ENCODE peak calls at places on chromosome 10, in eight cellular contexts. Q is cardiac fibroblast; L is PC-9; P is activated CD8-positive, alpha-beta T cell treated with anti-CD3 and anti-CD28 coated beads, Interleukin-2, amount 10 ng/mL, durations not matched to agents 7 days and 5 days; D is epithelial cell of prostate; F is ACHN; I is activated T-cell treated with anti-CD3 and anti-CD28 coated beads for 1 hour; J is EH. G is an unnamed sample.

GRCh38 chr10:14659626-14660196 is 115.0 kb downstream of the FAM107B start:
- DNase-seq in Q (no peak), L (no peak), P (peak), F (no peak), D (no peak), I (peak), J (peak), G (no peak)

GRCh38 chr10:70982443-70982842 is 94.1 kb upstream of the PCBD1 start:
- DNase-seq in I (no peak), P (peak), L (no peak), D (no peak), F (no peak), Q (no peak), J (peak), G (no peak)

GRCh38 chr10:105102977-105103376 is 461.9 kb downstream of the SORCS3 start:
- DNase-seq in P (no peak), D (no peak), L (no peak), Q (no peak), F (no peak), I (no peak), J (no peak), G (no peak)

GRCh38 chr10:21180604-21181003 is 283.5 kb upstream of the NEBL start:
- DNase-seq in J (no peak), L (no peak), D (no peak), P (no peak), F (no peak), Q (no peak), I (no peak), G (no peak)

GRCh38 chr10:24097771-24098207 is 111.1 kb upstream of the KIAA1217 start:
- DNase-seq in F (no peak), I (no peak), D (no peak), Q (no peak), J (no peak), L (no peak), P (no peak), G (no peak)

GRCh38 chr10:86828145-86828544 is 71.7 kb downstream of the BMPR1A start:
- DNase-seq in D (no peak), J (no peak), Q (no peak), F (no peak), P (no peak), L (no peak), I (no peak), G (no peak)

GRCh38 chr10:112955736-112956421 is 5.8 kb downstream of the TCF7L2 start:
- DNase-seq in D (no peak), F (peak), Q (peak), J (peak), P (no peak), I (no peak), L (no peak), G (no peak)

GRCh38 chr10:74947781-74948401 is 121.5 kb downstream of the KAT6B start:
- DNase-seq in L (no peak), I (no peak), D (no peak), P (no peak), F (no peak), J (peak), Q (no peak), G (no peak)

GRCh38 chr10:15144788-15145187 is 23.7 kb downstream of the NMT2 start:
- DNase-seq in F (no peak), D (no peak), Q (peak), P (no peak), I (no peak), L (no peak), J (peak), G (no peak)

GRCh38 chr10:86048571-86048970 is 318.0 kb downstream of the GRID1 start:
- DNase-seq in Q (no peak), I (no peak), J (no peak), F (no peak), P (no peak), L (no peak), D (no peak), G (no peak)

GRCh38 chr10:30467939-30468338 is 34.0 kb downstream of the MAP3K8 start:
- DNase-seq in F (no peak), L (no peak), J (no peak), I (no peak), Q (no peak), P (no peak), D (no peak), G (no peak)

GRCh38 chr10:69499726-69500689 is 48.7 kb downstream of the TSPAN15 start:
- DNase-seq in F (no peak), I (no peak), Q (no peak), L (no peak), J (no peak), D (no peak), P (no peak), G (no peak)

GRCh38 chr10:93542358-93542791 is 24.1 kb upstream of the FFAR4 start:
- DNase-seq in F (no peak), D (no peak), Q (peak), L (no peak), I (no peak), J (peak), P (no peak), G (peak)

GRCh38 chr10:73886085-73886529 is 11.8 kb upstream of the CAMK2G start:
- DNase-seq in J (peak), L (peak), I (peak), D (no peak), P (peak), Q (peak), F (peak), G (peak)

GRCh38 chr10:77702166-77702565 is 64.6 kb upstream of the KCNMA1 start:
- DNase-seq in J (peak), L (no peak), D (peak), I (no peak), F (peak), P (no peak), Q (peak), G (peak)

GRCh38 chr10:45624724-45625123 is 47.8 kb downstream of the ZFAND4 start:
- DNase-seq in J (no peak), D (no peak), I (no peak), Q (no peak), P (no peak), L (no peak), F (no peak), G (no peak)

GRCh38 chr10:124211921-124212320 is 118.5 kb upstream of the CHST15 start:
- DNase-seq in L (no peak), I (no peak), P (no peak), Q (peak), J (peak), D (peak), F (no peak), G (no peak)

GRCh38 chr10:5645944-5646617 is 20.3 kb downstream of the ASB13 start:
- DNase-seq in P (no peak), L (no peak), F (no peak), J (no peak), I (no peak), D (no peak), Q (no peak), G (no peak)

GRCh38 chr10:91681361-91682276 is 48.7 kb upstream of the PPP1R3C start:
- DNase-seq in P (no peak), I (no peak), F (no peak), D (no peak), J (peak), Q (no peak), L (no peak), G (peak)

GRCh38 chr10:45452268-45452667 is 78.3 kb downstream of the ALOX5 start:
- DNase-seq in D (no peak), J (no peak), P (no peak), I (no peak), L (no peak), Q (no peak), F (no peak), G (no peak)

GRCh38 chr10:10353326-10353725 is 664.3 kb upstream of the CELF2 start:
- DNase-seq in Q (no peak), D (no peak), F (no peak), I (no peak), L (no peak), J (no peak), P (no peak), G (no peak)

G was measured in NCI-H446.